ENCODE peak calls at places on chromosomes 7 and 10, in seven cellular contexts. One of them, this sample, is unnamed.
A peak's percentile ranks its signal among the peaks of the same experiment; 100 is the strongest.

GRCh38 chr10:86155034-86155656 is 211.4 kb downstream of the GRID1 start:
- DNase-seq in Peyer's patch: no peak
- DNase-seq in H1: no peak
- DNase-seq in adrenal gland: no peak
- DNase-seq in tibial nerve: no peak
- DNase-seq in ovary: no peak
- DNase-seq in A549: no peak
- DNase-seq in this sample: no peak

GRCh38 chr7:136953386-136953785 is 84.9 kb downstream of the CHRM2 start:
- DNase-seq in ovary: no peak
- DNase-seq in A549: no peak
- DNase-seq in Peyer's patch: no peak
- DNase-seq in H1: no peak
- DNase-seq in tibial nerve: no peak
- DNase-seq in adrenal gland: no peak
- DNase-seq in this sample: no peak

GRCh38 chr10:75229961-75230360 is 5.8 kb downstream of the COMTD1 start:
- DNase-seq in ovary: no peak
- DNase-seq in tibial nerve: no peak
- DNase-seq in Peyer's patch: no peak
- DNase-seq in adrenal gland: no peak
- DNase-seq in A549: no peak
- DNase-seq in H1: no peak
- DNase-seq in this sample: no peak

GRCh38 chr10:29841724-29842649 is 207.2 kb upstream of the SVIL start:
- DNase-seq in ovary: peak; percentile 41
- DNase-seq in adrenal gland: no peak
- DNase-seq in H1: peak; percentile 50
- DNase-seq in Peyer's patch: no peak
- DNase-seq in tibial nerve: no peak
- DNase-seq in A549: peak; percentile 56
- DNase-seq in this sample: peak; percentile 68

GRCh38 chr10:22369433-22370072 is 24.3 kb downstream of the SPAG6 start:
- DNase-seq in Peyer's patch: no peak
- DNase-seq in ovary: no peak
- DNase-seq in adrenal gland: no peak
- DNase-seq in tibial nerve: no peak
- DNase-seq in A549: no peak
- DNase-seq in H1: no peak
- DNase-seq in this sample: no peak

GRCh38 chr10:93746844-93747284 is 10.9 kb upstream of the LGI1 start:
- DNase-seq in tibial nerve: peak; percentile 17
- DNase-seq in ovary: no peak
- DNase-seq in A549: peak; percentile 35
- DNase-seq in adrenal gland: no peak
- DNase-seq in H1: peak; percentile 66
- DNase-seq in Peyer's patch: no peak
- DNase-seq in this sample: no peak

GRCh38 chr10:30493609-30494530 is 59.9 kb downstream of the MAP3K8 start:
- DNase-seq in ovary: peak; percentile 18
- DNase-seq in adrenal gland: peak; percentile 94
- DNase-seq in H1: no peak
- DNase-seq in tibial nerve: peak; percentile 44
- DNase-seq in Peyer's patch: peak; percentile 37
- DNase-seq in A549: no peak
- DNase-seq in this sample: peak; percentile 35

GRCh38 chr10:86958831-86959736 is 685 bp downstream of the SNCG start:
- DNase-seq in adrenal gland: peak; percentile 87
- DNase-seq in ovary: peak; percentile 88
- DNase-seq in A549: peak; percentile 63
- DNase-seq in H1: peak; percentile 54
- DNase-seq in tibial nerve: no peak
- DNase-seq in Peyer's patch: no peak
- DNase-seq in this sample: no peak

GRCh38 chr10:12699756-12700556 is 301.6 kb downstream of the CCDC3 start:
- DNase-seq in A549: no peak
- DNase-seq in ovary: no peak
- DNase-seq in tibial nerve: no peak
- DNase-seq in H1: peak; percentile 20
- DNase-seq in adrenal gland: no peak
- DNase-seq in Peyer's patch: no peak
- DNase-seq in this sample: no peak

GRCh38 chr10:104328916-104329710 is 9.2 kb downstream of the ITPRIP start:
- DNase-seq in Peyer's patch: peak; percentile 73
- DNase-seq in ovary: peak; percentile 63
- DNase-seq in adrenal gland: no peak
- DNase-seq in tibial nerve: no peak
- DNase-seq in H1: no peak
- DNase-seq in A549: peak; percentile 51
- DNase-seq in this sample: peak; percentile 42

GRCh38 chr10:73625884-73626753 is 15.2 kb downstream of the MYOZ1 start:
- DNase-seq in adrenal gland: peak; percentile 94
- DNase-seq in Peyer's patch: peak; percentile 95
- DNase-seq in A549: peak; percentile 99
- DNase-seq in tibial nerve: peak; percentile 96
- DNase-seq in ovary: peak; percentile 96
- DNase-seq in H1: peak; percentile 91
- DNase-seq in this sample: peak; percentile 94

GRCh38 chr10:73625004-73625883 is 16.0 kb downstream of the MYOZ1 start:
- DNase-seq in A549: peak; percentile 60
- DNase-seq in tibial nerve: no peak
- DNase-seq in Peyer's patch: peak; percentile 29
- DNase-seq in H1: no peak
- DNase-seq in ovary: peak; percentile 31
- DNase-seq in adrenal gland: peak; percentile 23
- DNase-seq in this sample: no peak

GRCh38 chr10:73629165-73629564 is 12.1 kb downstream of the MYOZ1 start:
- DNase-seq in A549: no peak
- DNase-seq in adrenal gland: no peak
- DNase-seq in H1: no peak
- DNase-seq in ovary: no peak
- DNase-seq in tibial nerve: no peak
- DNase-seq in Peyer's patch: no peak
- DNase-seq in this sample: no peak

GRCh38 chr10:73627300-73627699 is 14.0 kb downstream of the MYOZ1 start:
- DNase-seq in H1: no peak
- DNase-seq in ovary: no peak
- DNase-seq in adrenal gland: no peak
- DNase-seq in tibial nerve: no peak
- DNase-seq in Peyer's patch: no peak
- DNase-seq in A549: no peak
- DNase-seq in this sample: no peak

GRCh38 chr10:73628405-73628804 is 12.9 kb downstream of the MYOZ1 start:
- DNase-seq in tibial nerve: no peak
- DNase-seq in A549: no peak
- DNase-seq in Peyer's patch: no peak
- DNase-seq in ovary: no peak
- DNase-seq in adrenal gland: no peak
- DNase-seq in H1: no peak
- DNase-seq in this sample: no peak
- H3K4me3 ChIP-seq in tibial nerve: no peak overlapping the region
- H3K4me3 ChIP-seq in A549: no peak overlapping the region
- H3K4me3 ChIP-seq in Peyer's patch: no peak overlapping the region
- H3K4me3 ChIP-seq in ovary: no peak overlapping the region
- H3K4me3 ChIP-seq in adrenal gland: no peak overlapping the region
- H3K4me3 ChIP-seq in H1: no peak overlapping the region
- H3K4me3 ChIP-seq in this sample: no peak overlapping the region

GRCh38 chr10:32360241-32360640 is 13.3 kb upstream of the EPC1 start:
- DNase-seq in tibial nerve: no peak
- DNase-seq in A549: no peak
- DNase-seq in ovary: no peak
- DNase-seq in adrenal gland: no peak
- DNase-seq in H1: no peak
- DNase-seq in Peyer's patch: no peak
- DNase-seq in this sample: no peak

GRCh38 chr10:32357056-32357735 is 10.2 kb upstream of the EPC1 start:
- DNase-seq in ovary: no peak
- DNase-seq in A549: no peak
- DNase-seq in H1: no peak
- DNase-seq in Peyer's patch: no peak
- DNase-seq in adrenal gland: no peak
- DNase-seq in tibial nerve: no peak
- DNase-seq in this sample: no peak

GRCh38 chr10:32366588-32366987 is 19.6 kb upstream of the EPC1 start:
- DNase-seq in A549: no peak
- DNase-seq in Peyer's patch: no peak
- DNase-seq in adrenal gland: no peak
- DNase-seq in H1: no peak
- DNase-seq in tibial nerve: no peak
- DNase-seq in ovary: no peak
- DNase-seq in this sample: no peak

GRCh38 chr10:32366111-32366510 is 19.2 kb upstream of the EPC1 start:
- DNase-seq in ovary: no peak
- DNase-seq in H1: no peak
- DNase-seq in A549: no peak
- DNase-seq in adrenal gland: no peak
- DNase-seq in tibial nerve: no peak
- DNase-seq in Peyer's patch: no peak
- DNase-seq in this sample: no peak

DNA sequence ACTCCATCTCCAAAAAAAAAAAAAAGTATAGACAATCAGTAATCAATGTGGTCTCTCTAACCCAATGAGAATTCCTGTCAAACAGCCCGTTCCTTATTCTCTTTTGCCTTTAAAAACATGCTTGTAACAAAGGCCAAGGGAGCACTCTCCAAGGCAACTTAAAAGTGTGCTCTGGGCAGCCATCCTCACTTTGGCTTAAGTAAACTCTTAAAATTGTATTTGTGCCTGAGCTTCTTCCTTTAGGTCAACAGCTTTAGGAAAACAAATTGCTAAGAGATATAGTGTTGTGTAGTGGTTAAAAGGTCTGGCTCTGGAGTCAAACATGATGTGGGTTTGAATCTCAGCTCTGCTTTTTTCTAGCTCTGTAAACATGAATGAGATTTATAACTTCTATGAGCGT is 13.9 kb upstream of the EPC1 start:
- DNase-seq in tibial nerve: no peak
- DNase-seq in H1: no peak
- DNase-seq in Peyer's patch: no peak
- DNase-seq in adrenal gland: no peak
- DNase-seq in A549: no peak
- DNase-seq in ovary: no peak
- DNase-seq in this sample: no peak
- TF ChIP-seq POLR2A in tibial nerve: no peak
- TF ChIP-seq POLR2A in H1: no peak
- TF ChIP-seq POLR2A in Peyer's patch: no peak
- TF ChIP-seq POLR2A in adrenal gland: no peak
- TF ChIP-seq POLR2A in A549: no peak
- TF ChIP-seq POLR2A in ovary: no peak
- TF ChIP-seq POLR2A in this sample: no peak

DNA sequence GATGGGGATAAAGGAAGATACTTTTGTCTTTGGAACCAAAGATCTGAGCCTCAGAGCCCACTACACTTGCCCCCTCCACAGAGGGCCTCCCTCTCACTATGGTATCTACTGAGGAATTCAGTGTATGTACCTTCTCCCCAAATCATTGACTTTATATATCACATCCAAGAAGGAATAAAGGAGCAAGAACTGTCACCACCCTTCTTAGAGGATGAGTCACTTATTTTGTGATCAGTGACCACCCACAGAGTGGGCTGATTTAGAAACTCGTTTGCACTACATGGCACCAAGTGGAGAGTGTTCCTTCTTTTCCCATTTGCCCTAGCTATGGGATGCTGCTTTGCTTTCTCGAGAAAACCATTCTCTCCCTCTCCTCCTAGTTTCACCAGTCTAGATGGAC is 5.7 kb downstream of the TMEM243 start:
- DNase-seq in A549: no peak
- DNase-seq in H1: no peak
- DNase-seq in Peyer's patch: no peak
- DNase-seq in adrenal gland: no peak
- DNase-seq in tibial nerve: no peak
- DNase-seq in ovary: no peak
- DNase-seq in this sample: no peak
- H3K4me3 ChIP-seq in A549: no peak overlapping the region
- H3K4me3 ChIP-seq in H1: no peak overlapping the region
- H3K4me3 ChIP-seq in Peyer's patch: no peak overlapping the region
- H3K4me3 ChIP-seq in adrenal gland: no peak overlapping the region
- H3K4me3 ChIP-seq in tibial nerve: no peak overlapping the region
- H3K4me3 ChIP-seq in ovary: no peak overlapping the region
- H3K4me3 ChIP-seq in this sample: no peak overlapping the region

DNA sequence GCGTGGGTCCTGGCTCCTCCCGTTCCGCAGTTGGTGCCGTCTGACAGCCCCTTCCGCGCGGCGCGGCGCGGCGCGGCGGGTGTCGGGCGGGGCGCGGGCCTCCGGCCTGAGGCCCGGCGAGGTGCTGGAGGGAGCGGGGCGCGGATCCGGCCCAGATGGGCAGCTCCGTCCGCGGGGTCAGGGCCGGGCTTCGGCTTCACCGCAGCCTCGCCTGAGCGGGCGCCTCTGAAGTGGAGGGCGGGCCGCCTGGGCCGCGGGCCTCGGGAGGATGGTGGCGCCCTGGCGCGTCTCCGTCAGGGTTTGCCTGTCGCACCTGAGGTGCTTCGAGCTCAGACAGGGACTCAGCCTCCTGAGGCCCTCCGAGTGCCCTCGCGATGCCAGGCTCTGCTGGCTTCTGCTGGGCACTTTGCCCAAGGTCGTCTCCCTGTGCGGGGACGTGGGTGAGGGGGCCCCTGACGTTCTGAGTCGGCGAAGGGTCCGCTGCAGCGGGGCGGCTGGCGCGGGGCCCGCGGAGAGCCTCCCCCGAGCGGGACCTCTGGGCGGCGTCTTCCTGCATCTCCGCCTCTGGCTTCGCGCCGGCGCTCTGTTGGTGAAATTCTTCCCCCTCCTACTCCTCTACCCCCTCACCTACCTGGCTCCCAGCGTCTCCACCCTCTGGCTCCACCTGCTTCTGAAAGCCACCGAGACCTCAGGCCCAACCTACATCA is 471 bp downstream of the ADCK2 start:
- DNase-seq in adrenal gland: peak; percentile 28
- DNase-seq in ovary: peak; percentile 68
- DNase-seq in H1: peak; percentile 82
- DNase-seq in A549: peak; percentile 61
- DNase-seq in tibial nerve: no peak
- DNase-seq in Peyer's patch: peak; percentile 39
- DNase-seq in this sample: no peak
- TF ChIP-seq POLR2A in adrenal gland: peak; percentile 52
- TF ChIP-seq POLR2A in ovary: no peak
- TF ChIP-seq POLR2A in H1: no peak
- TF ChIP-seq POLR2A in A549: no peak
- TF ChIP-seq POLR2A in tibial nerve: no peak
- TF ChIP-seq POLR2A in Peyer's patch: peak; percentile 7
- TF ChIP-seq POLR2A in this sample: peak; percentile 18

DNA sequence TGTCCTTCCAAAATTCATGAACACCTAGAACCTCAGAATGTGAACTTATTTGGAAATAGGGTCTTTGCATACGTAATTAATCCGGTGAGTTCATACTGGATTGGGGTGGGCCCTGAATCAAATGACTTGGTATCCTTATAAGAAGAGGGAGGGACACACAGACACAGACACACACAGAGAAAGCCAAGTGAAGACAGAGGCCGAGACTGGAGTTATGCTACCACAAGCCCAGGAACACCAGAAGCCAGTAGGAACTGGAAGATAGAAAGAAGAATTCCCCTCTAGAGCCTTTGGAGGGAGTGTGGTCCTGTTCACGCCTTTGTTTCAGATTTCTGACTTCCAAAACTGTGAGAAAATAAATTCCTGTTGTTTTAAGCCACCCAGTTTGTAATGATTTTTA is 17.1 kb upstream of the PHF14 start:
- DNase-seq in A549: no peak
- DNase-seq in adrenal gland: no peak
- DNase-seq in Peyer's patch: no peak
- DNase-seq in tibial nerve: no peak
- DNase-seq in H1: no peak
- DNase-seq in ovary: no peak
- DNase-seq in this sample: no peak
- H3K4me3 ChIP-seq in A549: no peak overlapping the region
- H3K4me3 ChIP-seq in adrenal gland: no peak overlapping the region
- H3K4me3 ChIP-seq in Peyer's patch: no peak overlapping the region
- H3K4me3 ChIP-seq in tibial nerve: no peak overlapping the region
- H3K4me3 ChIP-seq in H1: no peak overlapping the region
- H3K4me3 ChIP-seq in ovary: no peak overlapping the region
- H3K4me3 ChIP-seq in this sample: no peak overlapping the region

GRCh38 chr7:149003018-149003417 is 25.3 kb downstream of the PDIA4 start:
- DNase-seq in Peyer's patch: no peak
- DNase-seq in tibial nerve: no peak
- DNase-seq in A549: no peak
- DNase-seq in ovary: no peak
- DNase-seq in H1: no peak
- DNase-seq in adrenal gland: no peak
- DNase-seq in this sample: no peak
- TF ChIP-seq POLR2A in Peyer's patch: no peak
- TF ChIP-seq POLR2A in tibial nerve: no peak
- TF ChIP-seq POLR2A in A549: no peak
- TF ChIP-seq POLR2A in ovary: no peak
- TF ChIP-seq POLR2A in H1: no peak
- TF ChIP-seq POLR2A in adrenal gland: no peak
- TF ChIP-seq POLR2A in this sample: no peak

This sample was measured in gastrocnemius medialis.